ENCODE peak calls at places on chromosomes 1 and 21, in ten cellular contexts. M, A, Q, V, E, X, I, Y, T and H are unnamed samples. For H3K4me1, the result is how much of the 10 kb centered on the place peaks cover.

GRCh38 chr1:204417231-204417997 is 5.8 kb upstream of the PPP1R15B start:
- DNase-seq in Q (no peak), E (peak), I (peak), V (peak), M (no peak), X (peak), Y (peak), A (peak), T (peak), H (peak)

GRCh38 chr1:164853146-164853545 is 294.2 kb downstream of the PBX1 start:
- DNase-seq in V (no peak), I (no peak), Q (no peak), A (no peak), E (no peak), T (no peak), X (no peak), M (no peak), Y (no peak), H (no peak)

GRCh38 chr1:15957221-15958090 is 18.4 kb downstream of the ZBTB17 start:
- DNase-seq in A (no peak), E (no peak), M (peak), T (no peak), Q (peak), I (no peak), V (peak), X (no peak), Y (no peak), H (no peak)

GRCh38 chr1:33143181-33143580 is 38.7 kb downstream of the TRIM62 start:
- DNase-seq in V (no peak), M (no peak), A (no peak), Q (no peak), E (no peak), I (peak), Y (no peak), X (peak), T (no peak), H (no peak)

GRCh38 chr1:235461954-235462353 is 42.3 kb downstream of the B3GALNT2 start:
- DNase-seq in I (no peak), Y (no peak), Q (no peak), X (no peak), V (no peak), A (no peak), E (no peak), M (no peak), T (no peak), H (no peak)

GRCh38 chr1:113949007-113949406 is 19.9 kb downstream of the HIPK1 start:
- DNase-seq in X (peak), M (no peak), E (no peak), A (no peak), I (no peak), Q (no peak), Y (peak), V (no peak), T (no peak), H (no peak)

GRCh38 chr1:18511469-18511997 is 30.8 kb downstream of the KLHDC7A start:
- DNase-seq in A (no peak), Y (no peak), X (no peak), I (no peak), Q (peak), V (no peak), T (no peak), E (no peak), M (peak), H (no peak)

GRCh38 chr1:153567621-153568366 is 2.1 kb upstream of the S100A2 start:
- DNase-seq in A (no peak), T (peak), E (peak), M (peak), Y (no peak), V (no peak), X (peak), I (no peak), Q (peak), H (peak)

GRCh38 chr21:15277498-15277897 is 212.7 kb upstream of the NRIP1 start:
- DNase-seq in X (no peak), Y (no peak), Q (no peak), V (no peak), M (no peak), A (no peak), T (no peak), E (no peak), I (no peak), H (no peak)

GRCh38 chr1:67735806-67736627 is 51.0 kb downstream of the GADD45A start:
- DNase-seq in I (peak), M (peak), Y (peak), A (peak), Q (peak), T (peak), V (peak), X (peak), E (no peak), H (peak)

GRCh38 chr21:46153259-46154154 is 1.9 kb downstream of the FTCD start:
- DNase-seq in M (peak), I (no peak), X (peak), E (peak), V (peak), Y (peak), Q (peak), A (peak), T (peak), H (peak)

GRCh38 chr1:14037101-14037807 is 337.3 kb downstream of the PRDM2 start:
- DNase-seq in A (no peak), Q (no peak), I (no peak), T (no peak), M (no peak), E (no peak), Y (no peak), X (no peak), V (no peak), H (no peak)

GRCh38 chr21:38712076-38712475 is 93.7 kb upstream of the ETS2 start:
- DNase-seq in Y (no peak), A (no peak), X (peak), Q (peak), T (peak), M (no peak), I (peak), E (peak), V (no peak), H (peak)

GRCh38 chr1:33986389-33987095 is 122.7 kb downstream of the HMGB4 start:
- DNase-seq in V (no peak), A (no peak), M (peak), X (peak), I (peak), E (no peak), Q (no peak), Y (peak), T (no peak), H (peak)

GRCh38 chr1:115649964-115650363 is 8.2 kb downstream of the VANGL1 start:
- DNase-seq in V (no peak), Y (peak), X (no peak), Q (peak), T (no peak), A (no peak), E (no peak), I (no peak), M (no peak), H (peak)

GRCh38 chr1:5522605-5523145 is 469.6 kb downstream of the NPHP4 start:
- DNase-seq in V (no peak), Y (no peak), X (no peak), M (no peak), I (no peak), Q (no peak), T (no peak), A (no peak), E (no peak), H (no peak)

GRCh38 chr1:160547371-160547901 is 24.4 kb upstream of the SLAMF6 start:
- DNase-seq in A (no peak), V (no peak), Q (no peak), X (no peak), M (no peak), Y (no peak), E (no peak), T (no peak), I (no peak), H (no peak)

GRCh38 chr1:160544647-160545046 is 21.6 kb upstream of the SLAMF6 start:
- DNase-seq in I (no peak), X (no peak), T (no peak), E (no peak), Y (no peak), V (no peak), A (no peak), Q (peak), M (no peak), H (no peak)

GRCh38 chr1:160548960-160549664 is 26.1 kb upstream of the SLAMF6 start:
- DNase-seq in E (no peak), T (no peak), I (no peak), A (no peak), M (no peak), Y (peak), Q (no peak), V (peak), X (no peak), H (no peak)

GRCh38 chr1:160548183-160548582 is 25.1 kb upstream of the SLAMF6 start:
- DNase-seq in V (no peak), T (no peak), I (no peak), Y (no peak), Q (no peak), M (no peak), E (no peak), X (no peak), A (no peak), H (no peak)

DNA sequence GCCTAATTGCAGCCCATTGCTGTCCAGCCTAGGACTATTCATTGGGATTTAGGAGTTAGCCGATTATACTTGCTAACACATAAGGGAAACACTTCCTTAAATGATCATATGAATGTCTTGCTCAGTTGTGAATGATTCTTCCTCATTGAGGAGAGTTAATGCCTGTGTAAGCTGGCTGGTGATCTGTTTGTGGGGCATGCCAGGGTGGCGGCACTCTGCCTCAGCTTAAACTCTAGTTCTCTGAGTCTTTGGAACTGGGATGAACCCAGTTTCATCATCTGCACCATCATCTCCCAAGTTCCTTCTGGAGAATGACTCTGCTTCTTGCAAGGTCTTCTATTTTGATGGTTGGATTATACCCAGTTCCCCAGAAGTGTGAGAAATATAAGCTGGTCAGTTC is 23.9 kb upstream of the SLAMF6 start:
- DNase-seq in T (no peak), A (peak), I (no peak), Y (no peak), M (no peak), V (no peak), Q (no peak), E (no peak), X (no peak), H (no peak)
- H3K4me1 ChIP-seq in T (under half), A (under half), I (under half), Y (under half), M (half or more), V (under half), Q (under half), E (under half), X (under half), H (under half)

DNA sequence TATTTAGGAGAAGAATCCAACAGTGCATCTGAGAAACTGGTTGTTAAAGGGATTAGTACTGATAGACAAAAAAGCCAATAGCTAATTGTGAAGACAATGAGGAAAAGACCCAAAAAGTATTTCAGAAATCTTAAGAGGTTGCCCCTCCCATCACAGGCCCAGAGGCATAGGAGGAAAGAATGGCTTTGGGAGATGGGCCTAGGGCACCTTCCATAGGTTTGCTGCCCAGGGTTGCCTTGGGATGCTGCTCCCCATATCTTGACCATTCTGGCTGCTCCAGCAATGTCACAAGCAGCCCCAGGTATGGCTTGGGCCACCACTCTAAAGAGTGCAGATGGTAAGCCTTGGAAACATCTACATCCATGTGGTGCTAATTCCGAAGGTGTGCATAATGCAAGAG is 68.7 kb upstream of the CD5L start:
- DNase-seq in Q (no peak), X (no peak), I (no peak), V (no peak), E (no peak), M (no peak), T (no peak), A (no peak), Y (no peak), H (no peak)
- H3K4me3 ChIP-seq in Q (no peak), X (no peak), I (no peak), V (no peak), E (no peak), M (no peak), T (no peak), A (no peak), Y (no peak), H (no peak)

GRCh38 chr21:42102946-42103345 is 31.8 kb downstream of the UMODL1 start:
- DNase-seq in Q (no peak), X (no peak), E (no peak), M (no peak), A (no peak), I (no peak), V (no peak), Y (no peak), T (no peak), H (peak)

GRCh38 chr21:42102516-42102915 is 31.4 kb downstream of the UMODL1 start:
- DNase-seq in E (no peak), M (no peak), V (no peak), I (no peak), T (no peak), A (no peak), Y (no peak), Q (no peak), X (no peak), H (no peak)

GRCh38 chr21:42098957-42099547 is 27.9 kb downstream of the UMODL1 start:
- DNase-seq in Q (no peak), M (peak), V (no peak), E (no peak), A (peak), I (no peak), X (no peak), Y (no peak), T (no peak), H (no peak)

GRCh38 chr21:42102063-42102462 is 30.9 kb downstream of the UMODL1 start:
- DNase-seq in M (no peak), Q (no peak), E (no peak), T (no peak), I (no peak), X (no peak), A (no peak), V (no peak), Y (no peak), H (peak)

GRCh38 chr21:42101246-42101645 is 30.1 kb downstream of the UMODL1 start:
- DNase-seq in A (no peak), M (no peak), Q (no peak), V (peak), I (no peak), E (no peak), Y (no peak), T (no peak), X (no peak), H (peak)
- TF ChIP-seq CTCF in A (no peak), M (no peak), Q (no peak), V (no peak), I (no peak), E (no peak), Y (no peak), T (no peak), X (no peak), H (no peak)

GRCh38 chr1:183879966-183880365 is 75.0 kb downstream of the RGL1 start:
- DNase-seq in X (no peak), T (no peak), E (no peak), V (no peak), Q (no peak), I (no peak), M (no peak), A (no peak), Y (no peak), H (no peak)

GRCh38 chr1:183873642-183874041 is 68.7 kb downstream of the RGL1 start:
- DNase-seq in M (no peak), X (no peak), Q (no peak), V (no peak), Y (no peak), E (no peak), I (no peak), T (no peak), A (no peak), H (no peak)

GRCh38 chr1:183876284-183876683 is 71.4 kb downstream of the RGL1 start:
- DNase-seq in A (no peak), M (no peak), Q (no peak), I (no peak), E (no peak), V (no peak), Y (no peak), T (no peak), X (no peak), H (no peak)

GRCh38 chr1:183879477-183879876 is 74.6 kb downstream of the RGL1 start:
- DNase-seq in V (no peak), X (no peak), E (no peak), T (no peak), Y (no peak), I (no peak), M (no peak), Q (no peak), A (no peak), H (no peak)

DNA sequence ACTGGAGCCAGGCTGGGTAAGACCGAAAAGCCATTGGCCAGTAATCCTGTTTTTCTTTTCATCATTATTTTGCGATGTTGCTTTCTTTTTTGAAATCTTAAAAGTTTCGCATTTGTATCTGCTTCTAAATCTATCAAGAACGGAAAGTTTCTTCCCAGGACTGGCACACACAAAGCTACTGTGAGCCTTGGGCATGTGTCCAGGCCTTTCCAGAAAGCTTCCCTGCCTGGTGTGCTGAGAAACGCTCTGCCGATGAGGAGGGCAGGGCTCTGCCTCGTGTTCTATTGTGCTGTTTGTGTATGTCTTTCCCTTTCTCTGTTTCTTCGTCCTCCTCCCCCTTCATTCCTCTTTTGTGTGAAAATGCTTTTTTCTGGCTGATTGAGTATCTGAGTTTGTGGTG is 72.4 kb downstream of the RGL1 start:
- DNase-seq in X (peak), I (peak), T (no peak), M (no peak), E (no peak), Q (peak), Y (peak), V (no peak), A (peak), H (no peak)
- H3K4me1 ChIP-seq in X (under half), I (half or more), T (under half), M (half or more), E (under half), Q (under half), Y (under half), V (under half), A (half or more), H (under half)

DNA sequence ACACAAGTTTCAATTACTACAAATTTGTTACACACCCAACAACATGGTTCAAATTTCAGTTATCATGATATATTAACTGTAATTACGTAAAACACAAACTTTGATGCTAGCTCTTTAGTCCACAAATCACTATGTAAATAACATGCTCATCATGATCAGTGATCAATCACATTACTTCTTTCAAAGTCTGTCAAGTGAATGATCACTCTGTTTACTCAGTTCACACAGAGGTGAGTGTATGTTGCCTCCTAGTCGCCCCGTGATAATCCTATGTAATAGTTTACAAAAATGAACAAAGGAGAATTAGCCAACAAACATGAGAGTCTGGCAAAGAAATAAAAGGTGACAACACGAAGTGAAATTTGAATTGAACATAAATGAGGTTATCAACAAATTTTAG is 14.3 kb downstream of the EDEM3 start:
- DNase-seq in Q (no peak), A (no peak), I (no peak), E (peak), X (no peak), Y (no peak), M (no peak), V (no peak), T (no peak), H (no peak)
- H3K4me3 ChIP-seq in Q (no peak), A (no peak), I (no peak), E (no peak), X (no peak), Y (no peak), M (no peak), V (no peak), T (no peak), H (no peak)

GRCh38 chr1:206634365-206635079 is 814 bp upstream of the DYRK3 start:
- DNase-seq in T (peak), I (peak), X (peak), Y (peak), A (peak), V (peak), M (peak), E (peak), Q (peak), H (peak)
- TF ChIP-seq CTCF in T (peak), I (peak), X (peak), Y (peak), A (peak), V (peak), M (peak), E (peak), Q (peak), H (peak)

DNA sequence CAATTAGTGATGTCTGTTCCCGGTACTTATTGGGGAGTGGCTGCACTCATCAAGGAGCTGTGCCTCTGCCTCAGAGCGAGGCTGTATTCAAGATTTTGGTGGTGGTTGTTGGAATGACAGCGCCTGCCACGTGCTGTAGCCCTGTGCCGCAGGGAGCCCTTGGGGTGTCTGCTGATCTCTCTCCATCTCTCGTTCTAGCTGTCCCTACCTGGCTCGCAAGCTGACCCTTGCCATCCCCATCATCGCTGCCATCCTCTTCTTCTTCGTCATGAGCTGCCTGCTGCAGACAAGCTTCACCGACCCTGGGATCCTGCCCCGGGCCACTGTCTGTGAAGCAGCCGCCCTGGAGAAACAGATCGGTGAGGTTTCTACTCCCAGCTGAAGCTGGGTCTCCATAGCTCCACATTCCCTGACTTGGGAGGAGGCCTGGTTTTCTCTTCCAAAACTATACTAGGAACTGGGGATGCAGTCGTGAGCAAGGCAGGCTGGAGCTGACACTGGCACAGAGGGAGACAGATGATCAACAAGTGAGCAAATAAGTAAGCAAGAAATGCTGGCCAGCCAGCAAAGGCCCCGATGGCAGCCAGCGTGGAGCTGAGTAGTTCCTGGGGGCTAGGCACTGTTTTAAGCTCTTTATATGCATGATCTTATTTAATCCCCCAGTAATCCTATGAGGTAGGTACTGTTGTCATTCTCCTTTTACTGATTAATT is 5.9 kb downstream of the ZDHHC18 start:
- DNase-seq in T (no peak), A (no peak), M (peak), E (no peak), Q (no peak), V (no peak), I (no peak), Y (no peak), X (no peak), H (no peak)
- H3K4me1 ChIP-seq in T (under half), A (under half), M (half or more), E (half or more), Q (under half), V (under half), I (under half), Y (under half), X (under half), H (under half)